ENCODE peak calls at places on chromosomes 11 and 22, in eight cellular contexts. S, C, L, W, A, M, P and Z are unnamed samples.

GRCh38 chr11:12163181-12163841 is 52.9 kb downstream of the MICAL2 start:
- DNase-seq in S (peak), C (no peak), L (no peak), W (no peak), A (no peak), M (no peak), P (no peak), Z (no peak)

GRCh38 chr11:36480833-36481232 is 29.2 kb downstream of the TRAF6 start:
- DNase-seq in S (no peak), C (no peak), L (no peak), W (no peak), A (no peak), M (no peak), P (no peak), Z (no peak)

GRCh38 chr22:50444663-50445062 is 30.2 kb downstream of the SBF1 start:
- DNase-seq in S (no peak), C (no peak), L (no peak), W (peak), A (no peak), M (no peak), P (peak), Z (no peak)

GRCh38 chr22:24803064-24803542 is 2.9 kb upstream of the SGSM1 start:
- DNase-seq in S (no peak), C (no peak), L (peak), W (peak), A (peak), M (peak), P (no peak), Z (no peak)

GRCh38 chr11:86551286-86551685 is 121.1 kb downstream of the ME3 start:
- DNase-seq in S (peak), C (no peak), L (no peak), W (no peak), A (no peak), M (no peak), P (peak), Z (no peak)

GRCh38 chr22:40329021-40329456 is 17.3 kb upstream of the ADSL start:
- DNase-seq in S (no peak), C (no peak), L (no peak), W (no peak), A (no peak), M (no peak), P (no peak), Z (no peak)

GRCh38 chr11:119491753-119492455 is 68.9 kb upstream of the THY1 start:
- DNase-seq in S (no peak), C (no peak), L (no peak), W (no peak), A (no peak), M (no peak), P (no peak), Z (no peak)

GRCh38 chr11:28701760-28702449 is 593.7 kb downstream of the METTL15 start:
- DNase-seq in S (peak), C (no peak), L (no peak), W (peak), A (no peak), M (no peak), P (no peak), Z (no peak)

GRCh38 chr11:118921929-118922744 is 3.6 kb downstream of the BCL9L start:
- DNase-seq in S (peak), C (no peak), L (peak), W (no peak), A (no peak), M (no peak), P (no peak), Z (no peak)

GRCh38 chr11:128548655-128549255 is 38.6 kb downstream of the ETS1 start:
- DNase-seq in S (no peak), C (no peak), L (peak), W (no peak), A (peak), M (no peak), P (no peak), Z (no peak)

GRCh38 chr11:25981998-25982397 is 349.9 kb upstream of the ANO3 start:
- DNase-seq in S (no peak), C (peak), L (peak), W (no peak), A (peak), M (no peak), P (peak), Z (no peak)

GRCh38 chr11:100445231-100445735 is 241.8 kb upstream of the ARHGAP42 start:
- DNase-seq in S (peak), C (no peak), L (peak), W (no peak), A (no peak), M (no peak), P (no peak), Z (peak)

GRCh38 chr11:119641991-119642745 is 86.8 kb downstream of the NECTIN1 start:
- DNase-seq in S (no peak), C (no peak), L (peak), W (peak), A (peak), M (no peak), P (no peak), Z (no peak)

GRCh38 chr11:66637557-66638176 is 836 bp upstream of the RBM4 start:
- DNase-seq in S (no peak), C (no peak), L (no peak), W (no peak), A (peak), M (no peak), P (no peak), Z (no peak)

GRCh38 chr11:114075891-114076441 is 16.5 kb downstream of the ZBTB16 start:
- DNase-seq in S (no peak), C (peak), L (peak), W (peak), A (peak), M (no peak), P (no peak), Z (no peak)

GRCh38 chr22:46374663-46375474 is 39.4 kb downstream of the TRMU start:
- DNase-seq in S (no peak), C (no peak), L (no peak), W (no peak), A (no peak), M (no peak), P (no peak), Z (no peak)

GRCh38 chr11:134711563-134711962 is 299.5 kb upstream of the B3GAT1 start:
- DNase-seq in S (no peak), C (no peak), L (no peak), W (no peak), A (no peak), M (no peak), P (no peak), Z (no peak)

GRCh38 chr11:125300791-125301218 is 136.3 kb downstream of the PKNOX2 start:
- DNase-seq in S (peak), C (no peak), L (no peak), W (no peak), A (peak), M (no peak), P (peak), Z (no peak)

GRCh38 chr11:46391578-46392420 is at the start of gene CHRM4:
- DNase-seq in S (peak), C (no peak), L (peak), W (no peak), A (peak), M (no peak), P (no peak), Z (no peak)

GRCh38 chr11:60939828-60940227 is 12.1 kb downstream of the SLC15A3 start:
- DNase-seq in S (no peak), C (no peak), L (no peak), W (no peak), A (no peak), M (no peak), P (no peak), Z (no peak)

GRCh38 chr11:75350743-75351540 is 519 bp downstream of the ARRB1 start:
- DNase-seq in S (no peak), C (no peak), L (peak), W (no peak), A (peak), M (no peak), P (no peak), Z (no peak)

GRCh38 chr11:77475206-77475605 is 1.3 kb upstream of the PAK1 start:
- DNase-seq in S (no peak), C (no peak), L (no peak), W (no peak), A (no peak), M (no peak), P (no peak), Z (no peak)

GRCh38 chr11:95764267-95764898 is 25.2 kb downstream of the FAM76B start:
- DNase-seq in S (peak), C (no peak), L (peak), W (peak), A (peak), M (no peak), P (peak), Z (no peak)

GRCh38 chr11:62544521-62545436 is 1.8 kb downstream of the AHNAK start:
- DNase-seq in S (no peak), C (no peak), L (no peak), W (no peak), A (peak), M (no peak), P (no peak), Z (no peak)

GRCh38 chr11:73759520-73760065 is 1.3 kb downstream of the RAB6A start:
- DNase-seq in S (no peak), C (no peak), L (no peak), W (no peak), A (peak), M (no peak), P (peak), Z (no peak)

GRCh38 chr11:47502767-47503166 is 50.2 kb downstream of the CELF1 start:
- DNase-seq in S (no peak), C (no peak), L (no peak), W (no peak), A (no peak), M (no peak), P (no peak), Z (no peak)

GRCh38 chr22:48405741-48406140 is 1421.9 kb downstream of the BRD1 start:
- DNase-seq in S (no peak), C (no peak), L (no peak), W (no peak), A (no peak), M (no peak), P (no peak), Z (no peak)

GRCh38 chr11:6631356-6631890 is 12.2 kb upstream of the TPP1 start:
- DNase-seq in S (no peak), C (no peak), L (no peak), W (no peak), A (no peak), M (no peak), P (no peak), Z (no peak)

GRCh38 chr22:36585841-36586240 is 56.9 kb upstream of the EIF3D start:
- DNase-seq in S (peak), C (no peak), L (no peak), W (no peak), A (no peak), M (no peak), P (no peak), Z (no peak)

GRCh38 chr11:13449522-13449921 is 13.5 kb downstream of the BTBD10 start:
- DNase-seq in S (no peak), C (no peak), L (no peak), W (no peak), A (no peak), M (no peak), P (no peak), Z (no peak)

GRCh38 chr11:66012946-66013761 is 1.3 kb downstream of the CST6 start:
- DNase-seq in S (peak), C (no peak), L (no peak), W (no peak), A (peak), M (no peak), P (no peak), Z (no peak)